ENCODE peak calls at places on chromosomes 6 and 20, in nine cellular contexts. Q is anterior cingulate cortex; P is activated T-cell treated with anti-CD3 and anti-CD28 coated beads, Interleukin-2, amount 50 U/mL, for 72 hours; I is left colon; G is WTC11; M is upper lobe of left lung; T is occipital lobe; E is T-helper 17 cell; J is GOT3. B is an unnamed sample.

GRCh38 chr6:147095316-147095715 is 108.9 kb upstream of the STXBP5 start:
- DNase-seq in P (no peak), E (no peak), T (no peak), Q (no peak), G (no peak), M (no peak), I (no peak), J (no peak), B (no peak)

GRCh38 chr6:116564921-116565872 is 6.1 kb upstream of the RWDD1 start:
- DNase-seq in I (peak; percentile 17), G (no peak), T (peak; percentile 19), M (peak; percentile 85), Q (no peak), E (no peak), J (no peak), P (peak; percentile 35), B (no peak)

GRCh38 chr20:8709627-8710026 is 359.3 kb upstream of the PLCB4 start:
- DNase-seq in G (no peak), I (no peak), T (no peak), Q (no peak), P (no peak), M (no peak), J (no peak), E (no peak), B (no peak)

GRCh38 chr6:81890846-81891245 is 138.4 kb upstream of the TENT5A start:
- DNase-seq in M (no peak), E (no peak), G (no peak), Q (no peak), P (no peak), I (no peak), J (no peak), T (no peak), B (no peak)

GRCh38 chr20:20037960-20038359 is 14.3 kb downstream of the CRNKL1 start:
- DNase-seq in E (no peak), Q (no peak), M (no peak), J (no peak), G (no peak), P (no peak), I (no peak), T (no peak), B (no peak)

GRCh38 chr6:36120539-36120938 is 9.8 kb upstream of the MAPK13 start:
- DNase-seq in Q (no peak), I (peak; percentile 72), P (peak; percentile 78), G (no peak), J (no peak), T (no peak), M (no peak), E (peak; percentile 56), B (peak; percentile 54)

GRCh38 chr20:35111141-35111888 is 18.7 kb upstream of the TRPC4AP start:
- DNase-seq in Q (no peak), G (no peak), M (no peak), P (no peak), T (no peak), J (peak; percentile 28), E (no peak), I (no peak), B (no peak)

GRCh38 chr20:35661013-35661412 is 3.7 kb downstream of the CPNE1 start:
- DNase-seq in J (no peak), I (no peak), P (no peak), G (no peak), E (no peak), T (no peak), M (no peak), Q (no peak), B (no peak)

GRCh38 chr6:3471711-3472110 is 14.9 kb upstream of the SLC22A23 start:
- DNase-seq in I (no peak), J (no peak), T (no peak), M (no peak), G (no peak), E (no peak), Q (no peak), P (no peak), B (no peak)

GRCh38 chr6:26588965-26589364 is 7.8 kb upstream of the ABT1 start:
- DNase-seq in M (no peak), E (no peak), G (no peak), P (no peak), I (no peak), T (no peak), J (no peak), Q (no peak), B (no peak)

GRCh38 chr20:4018015-4018748 is 2.8 kb upstream of the RNF24 start:
- DNase-seq in J (no peak), G (no peak), I (no peak), Q (no peak), T (no peak), E (no peak), P (no peak), M (no peak), B (no peak)

GRCh38 chr20:22257912-22258311 is 326.5 kb downstream of the FOXA2 start:
- DNase-seq in J (no peak), I (no peak), G (no peak), P (no peak), E (no peak), Q (no peak), M (no peak), T (no peak), B (no peak)

GRCh38 chr6:133741375-133741861 is 147.5 kb upstream of the TCF21 start:
- DNase-seq in J (no peak), M (no peak), P (no peak), I (no peak), T (no peak), E (no peak), Q (no peak), G (no peak), B (no peak)

GRCh38 chr20:44552950-44553908 is 29.1 kb upstream of the PKIG start:
- DNase-seq in E (no peak), J (no peak), Q (no peak), M (no peak), G (no peak), T (no peak), I (no peak), P (no peak), B (no peak)

GRCh38 chr6:45472383-45472782 is 94.6 kb upstream of the SUPT3H start:
- DNase-seq in M (no peak), P (no peak), J (no peak), T (no peak), E (no peak), G (no peak), Q (no peak), I (no peak), B (no peak)